ENCODE peak calls at places on chromosomes 3 and 15, in six cellular contexts. One of them, this sample, is unnamed.

GRCh38 chr15:74552761-74553441 is 11.9 kb downstream of the ARID3B start:
- DNase-seq in stimulated activated CD8-positive, alpha-beta memory T cell treated with anti-CD3 and anti-CD28 coated beads, Interleukin-12 subunit alpha, Interleukin-12 subunit beta, amount 100 ng/mL, for 1 hour: no peak
- DNase-seq in astrocyte of the spinal cord: no peak
- DNase-seq in CD8-positive, alpha-beta memory T cell: no peak
- DNase-seq in A549: no peak
- DNase-seq in NCI-H1930: no peak
- DNase-seq in this sample: no peak

GRCh38 chr3:8380904-8381704 is 120.5 kb upstream of the LMCD1 start:
- DNase-seq in stimulated activated CD8-positive, alpha-beta memory T cell treated with anti-CD3 and anti-CD28 coated beads, Interleukin-12 subunit alpha, Interleukin-12 subunit beta, amount 100 ng/mL, for 1 hour: no peak
- DNase-seq in astrocyte of the spinal cord: no peak
- DNase-seq in A549: no peak
- DNase-seq in NCI-H1930: no peak
- DNase-seq in CD8-positive, alpha-beta memory T cell: no peak
- DNase-seq in this sample: no peak

GRCh38 chr3:107753494-107753893 is 230.7 kb downstream of the BBX start:
- DNase-seq in astrocyte of the spinal cord: peak
- DNase-seq in CD8-positive, alpha-beta memory T cell: no peak
- DNase-seq in NCI-H1930: no peak
- DNase-seq in A549: peak
- DNase-seq in stimulated activated CD8-positive, alpha-beta memory T cell treated with anti-CD3 and anti-CD28 coated beads, Interleukin-12 subunit alpha, Interleukin-12 subunit beta, amount 100 ng/mL, for 1 hour: no peak
- DNase-seq in this sample: peak

GRCh38 chr3:23078735-23079134 is 124.4 kb upstream of the UBE2E2 start:
- DNase-seq in astrocyte of the spinal cord: no peak
- DNase-seq in A549: no peak
- DNase-seq in NCI-H1930: no peak
- DNase-seq in CD8-positive, alpha-beta memory T cell: no peak
- DNase-seq in stimulated activated CD8-positive, alpha-beta memory T cell treated with anti-CD3 and anti-CD28 coated beads, Interleukin-12 subunit alpha, Interleukin-12 subunit beta, amount 100 ng/mL, for 1 hour: no peak
- DNase-seq in this sample: no peak

GRCh38 chr15:34318277-34319079 is 19.1 kb downstream of the SLC12A6 start:
- DNase-seq in A549: peak
- DNase-seq in stimulated activated CD8-positive, alpha-beta memory T cell treated with anti-CD3 and anti-CD28 coated beads, Interleukin-12 subunit alpha, Interleukin-12 subunit beta, amount 100 ng/mL, for 1 hour: no peak
- DNase-seq in CD8-positive, alpha-beta memory T cell: no peak
- DNase-seq in astrocyte of the spinal cord: peak
- DNase-seq in NCI-H1930: no peak
- DNase-seq in this sample: no peak

GRCh38 chr3:188624828-188625227 is 470.9 kb downstream of the LPP start:
- DNase-seq in A549: no peak
- DNase-seq in astrocyte of the spinal cord: no peak
- DNase-seq in CD8-positive, alpha-beta memory T cell: no peak
- DNase-seq in NCI-H1930: no peak
- DNase-seq in stimulated activated CD8-positive, alpha-beta memory T cell treated with anti-CD3 and anti-CD28 coated beads, Interleukin-12 subunit alpha, Interleukin-12 subunit beta, amount 100 ng/mL, for 1 hour: no peak
- DNase-seq in this sample: no peak

GRCh38 chr15:39746176-39746575 is 36.5 kb downstream of the FSIP1 start:
- DNase-seq in CD8-positive, alpha-beta memory T cell: no peak
- DNase-seq in astrocyte of the spinal cord: no peak
- DNase-seq in NCI-H1930: no peak
- DNase-seq in A549: no peak
- DNase-seq in stimulated activated CD8-positive, alpha-beta memory T cell treated with anti-CD3 and anti-CD28 coated beads, Interleukin-12 subunit alpha, Interleukin-12 subunit beta, amount 100 ng/mL, for 1 hour: no peak
- DNase-seq in this sample: no peak

GRCh38 chr15:89836255-89837133 is 21.8 kb upstream of the ANPEP start:
- DNase-seq in CD8-positive, alpha-beta memory T cell: no peak
- DNase-seq in stimulated activated CD8-positive, alpha-beta memory T cell treated with anti-CD3 and anti-CD28 coated beads, Interleukin-12 subunit alpha, Interleukin-12 subunit beta, amount 100 ng/mL, for 1 hour: no peak
- DNase-seq in A549: no peak
- DNase-seq in astrocyte of the spinal cord: peak
- DNase-seq in NCI-H1930: no peak
- DNase-seq in this sample: no peak

GRCh38 chr3:7875858-7876442 is 625.7 kb upstream of the LMCD1 start:
- DNase-seq in astrocyte of the spinal cord: peak
- DNase-seq in A549: no peak
- DNase-seq in NCI-H1930: no peak
- DNase-seq in stimulated activated CD8-positive, alpha-beta memory T cell treated with anti-CD3 and anti-CD28 coated beads, Interleukin-12 subunit alpha, Interleukin-12 subunit beta, amount 100 ng/mL, for 1 hour: no peak
- DNase-seq in CD8-positive, alpha-beta memory T cell: no peak
- DNase-seq in this sample: no peak

GRCh38 chr15:77282333-77282732 is 137.6 kb downstream of the PEAK1 start:
- DNase-seq in A549: no peak
- DNase-seq in CD8-positive, alpha-beta memory T cell: no peak
- DNase-seq in astrocyte of the spinal cord: peak
- DNase-seq in stimulated activated CD8-positive, alpha-beta memory T cell treated with anti-CD3 and anti-CD28 coated beads, Interleukin-12 subunit alpha, Interleukin-12 subunit beta, amount 100 ng/mL, for 1 hour: no peak
- DNase-seq in NCI-H1930: no peak
- DNase-seq in this sample: no peak

GRCh38 chr3:142940000-142940399 is 23.5 kb downstream of the PAQR9 start:
- DNase-seq in astrocyte of the spinal cord: no peak
- DNase-seq in stimulated activated CD8-positive, alpha-beta memory T cell treated with anti-CD3 and anti-CD28 coated beads, Interleukin-12 subunit alpha, Interleukin-12 subunit beta, amount 100 ng/mL, for 1 hour: no peak
- DNase-seq in NCI-H1930: peak
- DNase-seq in A549: no peak
- DNase-seq in CD8-positive, alpha-beta memory T cell: no peak
- DNase-seq in this sample: no peak

GRCh38 chr3:7000501-7000900 is 139.6 kb downstream of the GRM7 start:
- DNase-seq in astrocyte of the spinal cord: peak
- DNase-seq in A549: no peak
- DNase-seq in stimulated activated CD8-positive, alpha-beta memory T cell treated with anti-CD3 and anti-CD28 coated beads, Interleukin-12 subunit alpha, Interleukin-12 subunit beta, amount 100 ng/mL, for 1 hour: no peak
- DNase-seq in CD8-positive, alpha-beta memory T cell: no peak
- DNase-seq in NCI-H1930: no peak
- DNase-seq in this sample: no peak

GRCh38 chr3:191269289-191270085 is 59.7 kb upstream of the CCDC50 start:
- DNase-seq in astrocyte of the spinal cord: peak
- DNase-seq in stimulated activated CD8-positive, alpha-beta memory T cell treated with anti-CD3 and anti-CD28 coated beads, Interleukin-12 subunit alpha, Interleukin-12 subunit beta, amount 100 ng/mL, for 1 hour: no peak
- DNase-seq in CD8-positive, alpha-beta memory T cell: no peak
- DNase-seq in A549: no peak
- DNase-seq in NCI-H1930: no peak
- DNase-seq in this sample: no peak

GRCh38 chr15:60673918-60674558 is 195.1 kb upstream of the ICE2 start:
- DNase-seq in NCI-H1930: no peak
- DNase-seq in stimulated activated CD8-positive, alpha-beta memory T cell treated with anti-CD3 and anti-CD28 coated beads, Interleukin-12 subunit alpha, Interleukin-12 subunit beta, amount 100 ng/mL, for 1 hour: no peak
- DNase-seq in A549: peak
- DNase-seq in astrocyte of the spinal cord: peak
- DNase-seq in CD8-positive, alpha-beta memory T cell: no peak
- DNase-seq in this sample: no peak

GRCh38 chr3:155791190-155791589 is 14.9 kb downstream of the C3orf33 start:
- DNase-seq in astrocyte of the spinal cord: no peak
- DNase-seq in NCI-H1930: no peak
- DNase-seq in A549: no peak
- DNase-seq in stimulated activated CD8-positive, alpha-beta memory T cell treated with anti-CD3 and anti-CD28 coated beads, Interleukin-12 subunit alpha, Interleukin-12 subunit beta, amount 100 ng/mL, for 1 hour: no peak
- DNase-seq in CD8-positive, alpha-beta memory T cell: no peak
- DNase-seq in this sample: no peak

GRCh38 chr3:185685231-185686035 is 99.3 kb downstream of the SENP2 start:
- DNase-seq in A549: no peak
- DNase-seq in CD8-positive, alpha-beta memory T cell: no peak
- DNase-seq in NCI-H1930: no peak
- DNase-seq in astrocyte of the spinal cord: no peak
- DNase-seq in stimulated activated CD8-positive, alpha-beta memory T cell treated with anti-CD3 and anti-CD28 coated beads, Interleukin-12 subunit alpha, Interleukin-12 subunit beta, amount 100 ng/mL, for 1 hour: no peak
- DNase-seq in this sample: no peak

GRCh38 chr3:57126244-57126643 is 38.9 kb downstream of the IL17RD start:
- DNase-seq in astrocyte of the spinal cord: no peak
- DNase-seq in stimulated activated CD8-positive, alpha-beta memory T cell treated with anti-CD3 and anti-CD28 coated beads, Interleukin-12 subunit alpha, Interleukin-12 subunit beta, amount 100 ng/mL, for 1 hour: no peak
- DNase-seq in CD8-positive, alpha-beta memory T cell: no peak
- DNase-seq in NCI-H1930: no peak
- DNase-seq in A549: no peak
- DNase-seq in this sample: no peak

GRCh38 chr3:188853896-188854295 is 317.9 kb upstream of the TPRG1 start:
- DNase-seq in stimulated activated CD8-positive, alpha-beta memory T cell treated with anti-CD3 and anti-CD28 coated beads, Interleukin-12 subunit alpha, Interleukin-12 subunit beta, amount 100 ng/mL, for 1 hour: no peak
- DNase-seq in CD8-positive, alpha-beta memory T cell: no peak
- DNase-seq in NCI-H1930: no peak
- DNase-seq in A549: no peak
- DNase-seq in astrocyte of the spinal cord: no peak
- DNase-seq in this sample: no peak

GRCh38 chr15:64426845-64427465 is 33.4 kb upstream of the ZNF609 start:
- DNase-seq in A549: no peak
- DNase-seq in NCI-H1930: no peak
- DNase-seq in astrocyte of the spinal cord: peak
- DNase-seq in stimulated activated CD8-positive, alpha-beta memory T cell treated with anti-CD3 and anti-CD28 coated beads, Interleukin-12 subunit alpha, Interleukin-12 subunit beta, amount 100 ng/mL, for 1 hour: no peak
- DNase-seq in CD8-positive, alpha-beta memory T cell: no peak
- DNase-seq in this sample: no peak

GRCh38 chr3:73399106-73399505 is 225.6 kb downstream of the PDZRN3 start:
- DNase-seq in NCI-H1930: no peak
- DNase-seq in stimulated activated CD8-positive, alpha-beta memory T cell treated with anti-CD3 and anti-CD28 coated beads, Interleukin-12 subunit alpha, Interleukin-12 subunit beta, amount 100 ng/mL, for 1 hour: no peak
- DNase-seq in CD8-positive, alpha-beta memory T cell: no peak
- DNase-seq in A549: no peak
- DNase-seq in astrocyte of the spinal cord: no peak
- DNase-seq in this sample: no peak

GRCh38 chr3:195008816-195009215 is 262.1 kb downstream of the XXYLT1 start:
- DNase-seq in stimulated activated CD8-positive, alpha-beta memory T cell treated with anti-CD3 and anti-CD28 coated beads, Interleukin-12 subunit alpha, Interleukin-12 subunit beta, amount 100 ng/mL, for 1 hour: no peak
- DNase-seq in NCI-H1930: no peak
- DNase-seq in astrocyte of the spinal cord: no peak
- DNase-seq in CD8-positive, alpha-beta memory T cell: no peak
- DNase-seq in A549: no peak
- DNase-seq in this sample: no peak

GRCh38 chr3:45841380-45841700 is 579 bp downstream of the LZTFL1 start:
- DNase-seq in NCI-H1930: no peak
- DNase-seq in A549: no peak
- DNase-seq in CD8-positive, alpha-beta memory T cell: no peak
- DNase-seq in astrocyte of the spinal cord: peak
- DNase-seq in stimulated activated CD8-positive, alpha-beta memory T cell treated with anti-CD3 and anti-CD28 coated beads, Interleukin-12 subunit alpha, Interleukin-12 subunit beta, amount 100 ng/mL, for 1 hour: peak
- DNase-seq in this sample: no peak

GRCh38 chr3:56725175-56725574 is 42.1 kb upstream of the TASOR start:
- DNase-seq in CD8-positive, alpha-beta memory T cell: peak
- DNase-seq in A549: no peak
- DNase-seq in NCI-H1930: no peak
- DNase-seq in stimulated activated CD8-positive, alpha-beta memory T cell treated with anti-CD3 and anti-CD28 coated beads, Interleukin-12 subunit alpha, Interleukin-12 subunit beta, amount 100 ng/mL, for 1 hour: peak
- DNase-seq in astrocyte of the spinal cord: peak
- DNase-seq in this sample: no peak

GRCh38 chr3:9932843-9933560 is 632 bp upstream of the CRELD1 start:
- DNase-seq in stimulated activated CD8-positive, alpha-beta memory T cell treated with anti-CD3 and anti-CD28 coated beads, Interleukin-12 subunit alpha, Interleukin-12 subunit beta, amount 100 ng/mL, for 1 hour: peak
- DNase-seq in CD8-positive, alpha-beta memory T cell: peak
- DNase-seq in A549: peak
- DNase-seq in astrocyte of the spinal cord: peak
- DNase-seq in NCI-H1930: peak
- DNase-seq in this sample: peak

GRCh38 chr3:34783881-34784280 is 855.4 kb upstream of the ARPP21 start:
- DNase-seq in CD8-positive, alpha-beta memory T cell: no peak
- DNase-seq in stimulated activated CD8-positive, alpha-beta memory T cell treated with anti-CD3 and anti-CD28 coated beads, Interleukin-12 subunit alpha, Interleukin-12 subunit beta, amount 100 ng/mL, for 1 hour: no peak
- DNase-seq in NCI-H1930: no peak
- DNase-seq in astrocyte of the spinal cord: no peak
- DNase-seq in A549: no peak
- DNase-seq in this sample: no peak

GRCh38 chr15:73383310-73384185 is 14.8 kb upstream of the HCN4 start:
- DNase-seq in astrocyte of the spinal cord: no peak
- DNase-seq in stimulated activated CD8-positive, alpha-beta memory T cell treated with anti-CD3 and anti-CD28 coated beads, Interleukin-12 subunit alpha, Interleukin-12 subunit beta, amount 100 ng/mL, for 1 hour: no peak
- DNase-seq in NCI-H1930: no peak
- DNase-seq in CD8-positive, alpha-beta memory T cell: no peak
- DNase-seq in A549: no peak
- DNase-seq in this sample: no peak

GRCh38 chr3:64530434-64531049 is 157.3 kb downstream of the ADAMTS9 start:
- DNase-seq in A549: peak
- DNase-seq in NCI-H1930: peak
- DNase-seq in astrocyte of the spinal cord: peak
- DNase-seq in CD8-positive, alpha-beta memory T cell: no peak
- DNase-seq in stimulated activated CD8-positive, alpha-beta memory T cell treated with anti-CD3 and anti-CD28 coated beads, Interleukin-12 subunit alpha, Interleukin-12 subunit beta, amount 100 ng/mL, for 1 hour: no peak
- DNase-seq in this sample: peak

GRCh38 chr15:51724673-51725072 is 12.8 kb downstream of the LYSMD2 start:
- DNase-seq in astrocyte of the spinal cord: no peak
- DNase-seq in NCI-H1930: no peak
- DNase-seq in A549: no peak
- DNase-seq in CD8-positive, alpha-beta memory T cell: no peak
- DNase-seq in stimulated activated CD8-positive, alpha-beta memory T cell treated with anti-CD3 and anti-CD28 coated beads, Interleukin-12 subunit alpha, Interleukin-12 subunit beta, amount 100 ng/mL, for 1 hour: no peak
- DNase-seq in this sample: no peak

GRCh38 chr3:149037684-149038083 is 46.3 kb downstream of the GYG1 start:
- DNase-seq in CD8-positive, alpha-beta memory T cell: no peak
- DNase-seq in NCI-H1930: no peak
- DNase-seq in astrocyte of the spinal cord: no peak
- DNase-seq in A549: no peak
- DNase-seq in stimulated activated CD8-positive, alpha-beta memory T cell treated with anti-CD3 and anti-CD28 coated beads, Interleukin-12 subunit alpha, Interleukin-12 subunit beta, amount 100 ng/mL, for 1 hour: no peak
- DNase-seq in this sample: peak

GRCh38 chr3:149235599-149236424 is 14.2 kb upstream of the CP start:
- DNase-seq in astrocyte of the spinal cord: no peak
- DNase-seq in CD8-positive, alpha-beta memory T cell: no peak
- DNase-seq in A549: no peak
- DNase-seq in NCI-H1930: no peak
- DNase-seq in stimulated activated CD8-positive, alpha-beta memory T cell treated with anti-CD3 and anti-CD28 coated beads, Interleukin-12 subunit alpha, Interleukin-12 subunit beta, amount 100 ng/mL, for 1 hour: no peak
- DNase-seq in this sample: no peak

GRCh38 chr3:28980631-28981030 is 300.2 kb upstream of the RBMS3 start:
- DNase-seq in stimulated activated CD8-positive, alpha-beta memory T cell treated with anti-CD3 and anti-CD28 coated beads, Interleukin-12 subunit alpha, Interleukin-12 subunit beta, amount 100 ng/mL, for 1 hour: no peak
- DNase-seq in CD8-positive, alpha-beta memory T cell: no peak
- DNase-seq in astrocyte of the spinal cord: no peak
- DNase-seq in NCI-H1930: no peak
- DNase-seq in A549: no peak
- DNase-seq in this sample: no peak

GRCh38 chr15:58467121-58467721 is 35.4 kb downstream of the LIPC start:
- DNase-seq in CD8-positive, alpha-beta memory T cell: no peak
- DNase-seq in stimulated activated CD8-positive, alpha-beta memory T cell treated with anti-CD3 and anti-CD28 coated beads, Interleukin-12 subunit alpha, Interleukin-12 subunit beta, amount 100 ng/mL, for 1 hour: no peak
- DNase-seq in astrocyte of the spinal cord: peak
- DNase-seq in NCI-H1930: no peak
- DNase-seq in A549: no peak
- DNase-seq in this sample: no peak

GRCh38 chr3:153783106-153783505 is 338.1 kb upstream of the ARHGEF26 start:
- DNase-seq in A549: no peak
- DNase-seq in CD8-positive, alpha-beta memory T cell: no peak
- DNase-seq in stimulated activated CD8-positive, alpha-beta memory T cell treated with anti-CD3 and anti-CD28 coated beads, Interleukin-12 subunit alpha, Interleukin-12 subunit beta, amount 100 ng/mL, for 1 hour: no peak
- DNase-seq in astrocyte of the spinal cord: no peak
- DNase-seq in NCI-H1930: no peak
- DNase-seq in this sample: no peak

GRCh38 chr3:16148783-16149182 is 25.7 kb upstream of the GALNT15 start:
- DNase-seq in astrocyte of the spinal cord: peak
- DNase-seq in A549: no peak
- DNase-seq in CD8-positive, alpha-beta memory T cell: no peak
- DNase-seq in stimulated activated CD8-positive, alpha-beta memory T cell treated with anti-CD3 and anti-CD28 coated beads, Interleukin-12 subunit alpha, Interleukin-12 subunit beta, amount 100 ng/mL, for 1 hour: no peak
- DNase-seq in NCI-H1930: no peak
- DNase-seq in this sample: peak

GRCh38 chr3:48962939-48963338 is 27.1 kb upstream of the P4HTM start:
- DNase-seq in stimulated activated CD8-positive, alpha-beta memory T cell treated with anti-CD3 and anti-CD28 coated beads, Interleukin-12 subunit alpha, Interleukin-12 subunit beta, amount 100 ng/mL, for 1 hour: no peak
- DNase-seq in NCI-H1930: no peak
- DNase-seq in astrocyte of the spinal cord: no peak
- DNase-seq in A549: no peak
- DNase-seq in CD8-positive, alpha-beta memory T cell: no peak
- DNase-seq in this sample: no peak

This sample was measured in Karpas-422.